ENCODE peak calls at places on chromosomes 13 and 19, in seven cellular contexts. M is fibroblast of lung, Z is transverse colon, C is upper lobe of left lung, R is body of pancreas, I is endodermal cell, Q is IMR-90. K is an unnamed sample. For H3K36me3, the result is how much of the 10 kb centered on the place peaks cover.

GRCh38 chr19:19459099-19459498 is 53.6 kb downstream of the GATAD2A start:
- DNase-seq in M (peak), Z (no peak), C (no peak), R (no peak), I (no peak), Q (peak), K (no peak)

GRCh38 chr13:113904411-113904810 is 40.5 kb upstream of the GAS6 start:
- DNase-seq in Z (peak), Q (peak), M (no peak), C (peak), I (peak), R (peak), K (no peak)

GRCh38 chr19:41771410-41771809 is 16.1 kb downstream of the CEACAM6 start:
- DNase-seq in I (no peak), M (no peak), Z (no peak), Q (no peak), R (no peak), C (no peak), K (no peak)

GRCh38 chr19:681029-681626 is 4.9 kb downstream of the FSTL3 start:
- DNase-seq in R (peak), Q (no peak), Z (peak), M (no peak), I (no peak), C (peak), K (no peak)

GRCh38 chr13:35699805-35700204 is 223.3 kb upstream of the MAB21L1 start:
- DNase-seq in M (peak), Q (peak), Z (peak), R (no peak), I (no peak), C (no peak), K (peak)

GRCh38 chr13:95603887-95604533 is 40.5 kb downstream of the DZIP1 start:
- DNase-seq in I (no peak), M (peak), R (peak), Z (peak), Q (no peak), C (peak), K (no peak)

GRCh38 chr19:1109697-1110671 is 6.2 kb downstream of the GPX4 start:
- DNase-seq in Q (no peak), R (no peak), M (no peak), C (no peak), Z (no peak), I (no peak), K (no peak)

GRCh38 chr13:105957769-105958438 is 577.6 kb downstream of the EFNB2 start:
- DNase-seq in C (no peak), Z (no peak), I (no peak), M (no peak), R (no peak), Q (no peak), K (no peak)

GRCh38 chr19:50419022-50419579 is 363 bp downstream of the SPIB start:
- DNase-seq in R (no peak), Z (no peak), I (no peak), C (no peak), M (no peak), Q (no peak), K (no peak)

GRCh38 chr13:39196957-39197644 is 158.8 kb downstream of the NHLRC3 start:
- DNase-seq in R (no peak), C (no peak), Q (no peak), M (no peak), Z (no peak), I (no peak), K (no peak)

GRCh38 chr19:42199440-42200115 is 17.9 kb downstream of the DEDD2 start:
- DNase-seq in I (peak), M (no peak), Z (peak), C (peak), Q (no peak), R (no peak), K (no peak)

GRCh38 chr19:42397315-42398166 is 7.4 kb upstream of the CNFN start:
- DNase-seq in C (no peak), Z (no peak), M (no peak), I (no peak), R (peak), Q (no peak), K (no peak)

GRCh38 chr13:91123456-91124127 is 223.9 kb upstream of the MIR17HG start:
- DNase-seq in Q (no peak), I (peak), Z (no peak), R (no peak), M (no peak), C (no peak), K (no peak)

GRCh38 chr13:37616131-37616530 is 17.6 kb upstream of the POSTN start:
- DNase-seq in R (no peak), Z (no peak), C (no peak), I (no peak), Q (peak), M (no peak), K (no peak)

GRCh38 chr19:9052894-9053293 is 34.0 kb upstream of the OR1M1 start:
- DNase-seq in M (no peak), I (no peak), R (no peak), Z (no peak), Q (no peak), C (no peak), K (no peak)

GRCh38 chr19:1066748-1067340 is at the start of gene ARHGAP45:
- DNase-seq in I (peak), M (no peak), C (peak), Q (no peak), R (no peak), Z (peak), K (no peak)

GRCh38 chr13:113916330-113916815 is 52.5 kb upstream of the GAS6 start:
- DNase-seq in Q (peak), I (no peak), Z (no peak), M (peak), R (no peak), C (no peak), K (no peak)

GRCh38 chr19:47157455-47158321 is 27.1 kb downstream of the SAE1 start:
- DNase-seq in Z (peak), R (no peak), Q (peak), C (peak), M (peak), I (peak), K (no peak)

GRCh38 chr19:45777395-45777961 is 4.8 kb downstream of the DMPK start:
- DNase-seq in C (no peak), R (no peak), M (no peak), I (no peak), Z (no peak), Q (no peak), K (no peak)

GRCh38 chr19:322616-323015 is 22.0 kb downstream of the MIER2 start:
- DNase-seq in C (no peak), M (no peak), Q (no peak), I (no peak), Z (no peak), R (no peak), K (no peak)

GRCh38 chr19:13692096-13692495 is 72.2 kb upstream of the MRI1 start:
- DNase-seq in Z (no peak), Q (peak), I (no peak), R (no peak), M (peak), C (no peak), K (no peak)

GRCh38 chr19:1068111-1069001 is 1.4 kb downstream of the ARHGAP45 start:
- DNase-seq in Z (peak), M (no peak), I (no peak), Q (no peak), C (peak), R (no peak), K (no peak)

GRCh38 chr13:59337070-59337469 is 826.7 kb downstream of the DIAPH3 start:
- DNase-seq in Q (no peak), Z (no peak), M (peak), C (no peak), I (no peak), R (no peak), K (no peak)

GRCh38 chr13:30292325-30292724 is 15.0 kb downstream of the KATNAL1 start:
- DNase-seq in M (no peak), R (no peak), Q (no peak), C (no peak), I (no peak), Z (no peak), K (no peak)

GRCh38 chr13:23771966-23772365 is 117.2 kb downstream of the MIPEP start:
- DNase-seq in R (no peak), C (no peak), Q (no peak), I (no peak), Z (no peak), M (peak), K (no peak)

GRCh38 chr19:46990998-46991676 is 28.5 kb upstream of the NPAS1 start:
- DNase-seq in R (peak), Z (peak), C (peak), Q (peak), I (peak), M (peak), K (no peak)

GRCh38 chr13:60111726-60112125 is 52.0 kb downstream of the DIAPH3 start:
- DNase-seq in I (no peak), Z (no peak), M (no peak), C (no peak), R (no peak), Q (peak), K (no peak)

GRCh38 chr19:16581971-16582343 is 9.7 kb upstream of the SLC35E1 start:
- DNase-seq in M (peak), Q (peak), I (no peak), R (no peak), C (no peak), Z (no peak), K (no peak)
- H3K36me3 ChIP-seq in M (under half), Q (under half), I (under half), R (under half), C (under half), Z (under half), K (under half)

GRCh38 chr19:55340784-55341147 is 1.1 kb downstream of the KMT5C start:
- DNase-seq in M (no peak), C (no peak), Q (no peak), R (no peak), Z (peak), I (no peak), K (no peak)
- TF ChIP-seq CTCF in M (no peak), C (no peak), Q (peak), R (no peak), Z (no peak), I (peak), K (peak)

GRCh38 chr19:49389406-49389805 is 1.4 kb downstream of the KASH5 start:
- DNase-seq in Z (no peak), Q (no peak), I (no peak), R (no peak), C (no peak), M (no peak), K (no peak)

GRCh38 chr19:49391581-49392399 is 3.7 kb downstream of the KASH5 start:
- DNase-seq in R (peak), C (peak), Q (peak), Z (peak), I (peak), M (peak), K (no peak)

GRCh38 chr19:49390131-49390977 is 2.3 kb downstream of the KASH5 start:
- DNase-seq in I (no peak), C (no peak), M (no peak), Z (no peak), R (peak), Q (no peak), K (no peak)

GRCh38 chr19:49390978-49391304 is 2.9 kb downstream of the KASH5 start:
- DNase-seq in C (no peak), Q (no peak), R (peak), I (no peak), Z (no peak), M (no peak), K (no peak)

GRCh38 chr19:49387936-49388372 is at the start of gene KASH5:
- DNase-seq in Q (peak), R (peak), Z (peak), C (peak), I (no peak), M (peak), K (no peak)
- H3K4me3 ChIP-seq in Q (no peak), R (no peak), Z (peak), C (peak), I (no peak), M (no peak), K (no peak)

GRCh38 chr19:4695224-4695731 is 25.1 kb upstream of the MYDGF start:
- DNase-seq in Q (no peak), Z (no peak), R (no peak), I (no peak), C (no peak), M (no peak), K (no peak)
- H3K36me3 ChIP-seq in Q (half or more), Z (under half), R (under half), I (under half), C (half or more), M (under half), K (under half)